ENCODE peak calls at places on chromosomes 4 and X, in four cellular contexts. Z, T, N and F are unnamed samples.

GRCh38 chr4:24054910-24055309 is 165.1 kb upstream of the PPARGC1A start:
- DNase-seq in Z (no peak), T (no peak), N (no peak), F (no peak)

GRCh38 chrX:2696698-2697215 is 5.7 kb downstream of the CD99 start:
- DNase-seq in Z (peak; percentile 86), T (peak; percentile 85), N (peak; percentile 67), F (no peak)

GRCh38 chrX:103310592-103311400 is at the start of gene BEX2:
- DNase-seq in Z (peak; percentile 2), T (peak; percentile 35), N (peak; percentile 85), F (peak; percentile 78)

GRCh38 chrX:42290608-42291007 is 367.3 kb upstream of the CASK start:
- DNase-seq in Z (peak; percentile 2), T (peak; percentile 17), N (no peak), F (no peak)

GRCh38 chrX:65127804-65128203 is 151.6 kb upstream of the ZC4H2 start:
- DNase-seq in Z (no peak), T (no peak), N (no peak), F (no peak)

GRCh38 chrX:370244-370962 is 16.3 kb downstream of the PPP2R3B start:
- DNase-seq in Z (no peak), T (no peak), N (no peak), F (no peak)

GRCh38 chrX:118593407-118593806 is 97.8 kb downstream of the DOCK11 start:
- DNase-seq in Z (no peak), T (no peak), N (no peak), F (no peak)

GRCh38 chr4:59966758-59967157 is 1233.4 kb upstream of the ADGRL3 start:
- DNase-seq in Z (no peak), T (no peak), N (no peak), F (no peak)

GRCh38 chr4:13601060-13601459 is 26.5 kb downstream of the BOD1L1 start:
- DNase-seq in Z (no peak), T (no peak), N (no peak), F (no peak)

GRCh38 chr4:13601848-13602247 is 25.7 kb downstream of the BOD1L1 start:
- DNase-seq in Z (no peak), T (no peak), N (no peak), F (no peak)

GRCh38 chr4:13597604-13598003 is 29.9 kb downstream of the BOD1L1 start:
- DNase-seq in Z (peak; percentile 12), T (no peak), N (no peak), F (no peak)

GRCh38 chr4:13597141-13597540 is 30.4 kb downstream of the BOD1L1 start:
- DNase-seq in Z (no peak), T (no peak), N (no peak), F (no peak)

DNA sequence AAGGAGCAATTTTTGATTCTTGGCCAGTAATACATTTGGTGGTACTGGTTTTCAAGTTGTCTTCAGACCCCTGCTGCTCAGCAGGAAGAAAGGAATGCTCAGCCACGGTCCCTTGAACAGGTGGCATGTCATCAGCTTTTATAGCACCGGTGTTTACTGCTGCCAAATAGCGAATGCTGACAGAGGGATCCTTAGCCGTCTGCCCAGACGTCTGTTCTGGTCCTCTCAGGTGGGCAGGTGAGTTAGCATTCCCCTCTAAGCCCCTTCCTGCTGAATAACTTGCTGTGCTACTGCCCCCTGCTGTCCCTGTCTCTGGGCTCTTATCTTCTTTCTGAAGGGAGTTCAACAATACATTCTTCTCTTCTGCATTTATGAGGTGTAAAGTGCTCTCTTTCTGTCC is 28.4 kb downstream of the BOD1L1 start:
- DNase-seq in Z (no peak), T (no peak), N (no peak), F (no peak)
- TF ChIP-seq CTCF in Z (peak; percentile 28), T (peak; percentile 33), N (no peak), F (no peak)

DNA sequence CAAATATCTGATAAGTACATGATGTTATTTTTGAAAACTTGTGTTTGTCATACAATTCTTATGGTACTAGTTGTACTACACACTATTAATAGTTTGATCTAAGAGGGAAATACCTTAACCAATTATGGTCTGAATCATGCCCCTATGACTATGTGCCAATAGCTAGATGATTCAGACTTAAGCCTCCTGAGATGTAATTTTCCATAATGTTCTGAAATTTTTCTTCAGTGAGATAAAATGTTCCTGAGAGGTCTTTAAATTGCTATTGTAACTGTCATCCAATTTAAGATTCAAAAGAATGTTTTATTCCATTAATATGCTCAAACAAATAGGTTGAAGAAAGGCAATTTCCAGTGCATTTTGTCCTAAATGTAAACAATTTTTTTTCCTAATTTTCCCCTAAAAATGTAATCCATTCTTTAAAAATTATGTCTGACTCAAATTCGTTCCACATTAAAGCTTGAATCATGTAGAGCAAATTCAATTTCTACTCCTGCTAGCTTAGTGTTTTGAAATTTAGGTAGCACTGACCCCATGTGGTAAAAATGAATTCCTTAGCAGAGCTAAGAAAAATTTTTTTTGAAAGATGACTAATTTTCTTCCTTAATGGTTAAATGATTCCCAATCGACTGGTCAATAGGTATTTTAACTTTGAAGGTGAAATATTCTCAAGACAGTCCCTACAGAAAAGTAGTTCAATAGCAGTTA is 49.1 kb downstream of the APOOL start:
- DNase-seq in Z (peak; percentile 80), T (peak; percentile 65), N (no peak), F (no peak)
- TF ChIP-seq CTCF in Z (peak; percentile 44), T (peak; percentile 31), N (no peak), F (no peak)

GRCh38 chr4:164956766-164957643 is 20.5 kb downstream of the TRIM61 start:
- DNase-seq in Z (peak; percentile 55), T (peak; percentile 80), N (peak; percentile 86), F (peak; percentile 61)
- TF ChIP-seq CTCF in Z (no peak), T (no peak), N (no peak), F (no peak)

DNA sequence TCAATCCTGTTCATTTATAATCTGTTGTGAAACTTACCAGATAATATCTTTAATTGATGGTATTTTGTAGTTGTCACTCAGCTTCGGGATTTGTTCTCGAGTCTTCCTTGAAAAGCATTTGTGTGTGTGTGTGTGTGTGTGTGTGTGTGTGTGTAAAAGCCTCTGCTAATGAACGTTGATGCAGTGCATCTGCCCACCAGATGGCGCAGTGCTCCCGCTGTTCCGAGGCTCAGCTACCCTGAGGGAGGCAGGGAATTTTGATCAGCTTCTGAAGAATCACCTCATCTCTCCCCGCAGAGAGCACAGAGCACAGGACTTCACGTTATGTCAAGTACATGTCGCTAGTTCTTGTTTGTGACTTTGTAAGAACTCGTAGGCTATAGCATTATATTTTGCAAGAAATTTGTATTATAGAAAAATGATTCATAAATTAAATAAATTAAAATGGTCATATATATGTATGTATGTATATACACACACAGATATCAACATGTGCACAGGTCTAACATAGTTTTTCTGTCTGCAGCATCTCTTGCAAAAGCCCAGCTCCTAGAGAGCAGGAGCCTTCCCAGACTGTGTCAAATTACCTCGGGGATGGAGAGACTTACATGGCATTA is 316.7 kb upstream of the IGFBP7 start:
- DNase-seq in Z (peak; percentile 79), T (peak; percentile 78), N (no peak), F (no peak)
- TF ChIP-seq CTCF in Z (peak; percentile 80), T (peak; percentile 86), N (no peak), F (peak; percentile 13)

DNA sequence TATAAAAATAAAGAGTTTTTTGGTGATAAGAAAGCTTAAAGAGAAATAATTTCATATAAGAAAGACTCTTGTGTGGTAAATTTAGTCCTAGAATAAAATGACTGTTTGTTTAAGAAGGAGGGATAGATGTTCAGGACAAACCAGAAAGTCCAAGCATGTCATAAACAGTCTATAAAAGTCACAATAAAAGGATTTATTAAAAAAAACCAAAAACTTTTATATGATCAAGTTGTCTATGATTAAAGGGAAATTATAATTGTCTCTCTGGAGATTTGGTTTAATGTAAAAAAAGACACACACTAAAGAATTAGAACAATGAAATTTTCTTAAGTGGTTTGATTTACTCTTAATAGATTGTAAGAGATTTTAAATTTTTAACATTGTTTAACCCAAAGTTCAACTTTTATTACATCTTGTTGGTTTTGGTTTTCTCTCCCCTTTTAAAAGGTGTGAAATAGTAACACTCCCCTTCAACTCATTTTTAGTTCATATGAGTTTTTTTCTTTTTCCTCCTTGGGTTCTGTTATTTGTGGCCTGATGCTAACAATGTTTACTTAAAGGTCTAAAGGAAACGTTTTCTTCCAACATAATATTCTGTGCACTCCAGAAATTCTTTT is 89.7 kb downstream of the PDHA2 start:
- DNase-seq in Z (no peak), T (peak; percentile 0), N (no peak), F (no peak)
- TF ChIP-seq CTCF in Z (no peak), T (no peak), N (no peak), F (no peak)

GRCh38 chr4:1570291-1571164 is 113.6 kb downstream of the FAM53A start:
- DNase-seq in Z (no peak), T (no peak), N (no peak), F (no peak)

GRCh38 chr4:1572521-1572920 is 111.6 kb downstream of the FAM53A start:
- DNase-seq in Z (no peak), T (no peak), N (no peak), F (no peak)

GRCh38 chr4:1572964-1573720 is 111.0 kb downstream of the FAM53A start:
- DNase-seq in Z (no peak), T (no peak), N (no peak), F (no peak)

GRCh38 chr4:1571165-1571908 is 112.8 kb downstream of the FAM53A start:
- DNase-seq in Z (no peak), T (no peak), N (no peak), F (no peak)

DNA sequence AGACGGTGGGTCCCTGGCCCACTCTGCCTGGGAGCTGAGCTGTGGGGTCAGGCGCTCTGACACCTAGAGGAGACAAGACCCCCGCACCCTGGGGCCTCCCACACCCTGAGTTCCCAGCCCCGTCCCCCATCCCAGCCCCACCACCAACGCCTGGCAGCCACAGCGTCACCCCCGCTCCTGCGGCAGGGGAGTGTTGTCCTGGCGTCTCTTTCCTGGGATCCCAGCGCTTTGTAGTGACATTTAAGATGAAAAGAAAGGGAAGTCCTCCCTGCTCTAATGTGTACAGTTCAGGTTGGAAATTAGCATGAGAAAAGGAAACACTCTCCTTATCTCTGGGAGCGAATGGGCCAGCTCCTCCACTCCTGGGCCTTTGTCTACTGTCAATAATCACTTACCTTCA is 112.1 kb downstream of the FAM53A start:
- DNase-seq in Z (no peak), T (no peak), N (no peak), F (no peak)
- TF ChIP-seq CTCF in Z (no peak), T (no peak), N (no peak), F (no peak)